ENCODE peak calls at places on chromosomes 5 and 9, in nine cellular contexts. A, I, U, M, F, B, N, K and O are unnamed samples.

GRCh38 chr5:11007251-11007650 is 246.2 kb upstream of the DAP start:
- DNase-seq in A (no peak), I (no peak), U (no peak), M (peak), F (no peak), B (no peak), N (no peak), K (no peak), O (no peak)

GRCh38 chr5:75274486-75274885 is 37.8 kb upstream of the ANKRD31 start:
- DNase-seq in A (no peak), I (no peak), U (no peak), M (no peak), F (no peak), B (no peak), N (no peak), K (no peak), O (no peak)

GRCh38 chr5:162288647-162289296 is 221.2 kb downstream of the GABRG2 start:
- DNase-seq in A (no peak), I (no peak), U (no peak), M (no peak), F (no peak), B (no peak), N (no peak), K (no peak), O (no peak)

GRCh38 chr9:98536542-98537173 is 172.1 kb downstream of the GABBR2 start:
- DNase-seq in A (peak), I (no peak), U (no peak), M (no peak), F (no peak), B (no peak), N (peak), K (no peak), O (no peak)

GRCh38 chr9:98658965-98659364 is 49.8 kb downstream of the GABBR2 start:
- DNase-seq in A (no peak), I (no peak), U (no peak), M (peak), F (no peak), B (no peak), N (no peak), K (no peak), O (no peak)

GRCh38 chr5:126877011-126877410 is 100.1 kb downstream of the LMNB1 start:
- DNase-seq in A (no peak), I (no peak), U (no peak), M (no peak), F (no peak), B (no peak), N (no peak), K (no peak), O (no peak)

GRCh38 chr9:90142580-90142979 is 500.0 kb downstream of the DIRAS2 start:
- DNase-seq in A (peak), I (no peak), U (no peak), M (peak), F (peak), B (peak), N (peak), K (peak), O (no peak)

GRCh38 chr9:111691686-111692329 is 30.4 kb downstream of the GNG10 start:
- DNase-seq in A (peak), I (no peak), U (no peak), M (peak), F (no peak), B (no peak), N (peak), K (peak), O (no peak)

GRCh38 chr9:92293075-92293354 is 482 bp downstream of the IARS1 start:
- DNase-seq in A (no peak), I (no peak), U (no peak), M (no peak), F (no peak), B (no peak), N (peak), K (no peak), O (no peak)

GRCh38 chr9:5043381-5043780 is 58.3 kb downstream of the JAK2 start:
- DNase-seq in A (no peak), I (no peak), U (no peak), M (peak), F (no peak), B (no peak), N (no peak), K (no peak), O (no peak)

GRCh38 chr5:78757269-78758053 is 108.9 kb upstream of the LHFPL2 start:
- DNase-seq in A (peak), I (no peak), U (no peak), M (peak), F (no peak), B (peak), N (peak), K (no peak), O (no peak)

GRCh38 chr9:77161966-77162365 is 15.4 kb upstream of the VPS13A start:
- DNase-seq in A (no peak), I (no peak), U (no peak), M (peak), F (no peak), B (no peak), N (peak), K (no peak), O (no peak)

GRCh38 chr9:708182-708555 is 133.3 kb upstream of the DMRT1 start:
- DNase-seq in A (no peak), I (no peak), U (no peak), M (no peak), F (no peak), B (no peak), N (no peak), K (no peak), O (no peak)

GRCh38 chr9:92180669-92181181 is 65.5 kb upstream of the SPTLC1 start:
- DNase-seq in A (no peak), I (no peak), U (no peak), M (peak), F (no peak), B (no peak), N (peak), K (peak), O (no peak)

GRCh38 chr9:117266855-117267497 is 147.9 kb downstream of the ASTN2 start:
- DNase-seq in A (no peak), I (no peak), U (no peak), M (no peak), F (no peak), B (no peak), N (no peak), K (no peak), O (no peak)

GRCh38 chr9:82597225-82598158 is 465.4 kb downstream of the RASEF start:
- DNase-seq in A (no peak), I (no peak), U (no peak), M (peak), F (no peak), B (no peak), N (no peak), K (no peak), O (peak)

GRCh38 chr9:93680445-93681315 is 104.3 kb downstream of the PHF2 start:
- DNase-seq in A (no peak), I (peak), U (peak), M (no peak), F (no peak), B (no peak), N (no peak), K (no peak), O (peak)

GRCh38 chr5:20215257-20215656 is 227.3 kb upstream of the CDH18 start:
- DNase-seq in A (no peak), I (no peak), U (no peak), M (no peak), F (no peak), B (no peak), N (no peak), K (no peak), O (no peak)

GRCh38 chr5:178424141-178424855 is 165.9 kb downstream of the COL23A1 start:
- DNase-seq in A (no peak), I (no peak), U (no peak), M (no peak), F (no peak), B (no peak), N (no peak), K (no peak), O (no peak)

GRCh38 chr9:112755675-112756074 is 5.1 kb downstream of the SNX30 start:
- DNase-seq in A (no peak), I (no peak), U (no peak), M (peak), F (no peak), B (no peak), N (no peak), K (no peak), O (no peak)

GRCh38 chr5:82396871-82397514 is 118.8 kb upstream of the RPS23 start:
- DNase-seq in A (peak), I (no peak), U (no peak), M (peak), F (no peak), B (peak), N (no peak), K (peak), O (peak)

GRCh38 chr9:107489144-107489673 is 360 bp downstream of the KLF4 start:
- DNase-seq in A (no peak), I (no peak), U (peak), M (peak), F (no peak), B (no peak), N (no peak), K (no peak), O (no peak)

GRCh38 chr9:107487521-107488399 is 1.8 kb downstream of the KLF4 start:
- DNase-seq in A (peak), I (peak), U (peak), M (peak), F (no peak), B (peak), N (peak), K (no peak), O (peak)

GRCh38 chr9:107489687-107490605 is at the start of gene KLF4:
- DNase-seq in A (peak), I (peak), U (peak), M (peak), F (no peak), B (peak), N (peak), K (peak), O (peak)

GRCh38 chr9:107486674-107487520 is 2.7 kb downstream of the KLF4 start:
- DNase-seq in A (no peak), I (peak), U (peak), M (peak), F (no peak), B (no peak), N (no peak), K (no peak), O (no peak)

DNA sequence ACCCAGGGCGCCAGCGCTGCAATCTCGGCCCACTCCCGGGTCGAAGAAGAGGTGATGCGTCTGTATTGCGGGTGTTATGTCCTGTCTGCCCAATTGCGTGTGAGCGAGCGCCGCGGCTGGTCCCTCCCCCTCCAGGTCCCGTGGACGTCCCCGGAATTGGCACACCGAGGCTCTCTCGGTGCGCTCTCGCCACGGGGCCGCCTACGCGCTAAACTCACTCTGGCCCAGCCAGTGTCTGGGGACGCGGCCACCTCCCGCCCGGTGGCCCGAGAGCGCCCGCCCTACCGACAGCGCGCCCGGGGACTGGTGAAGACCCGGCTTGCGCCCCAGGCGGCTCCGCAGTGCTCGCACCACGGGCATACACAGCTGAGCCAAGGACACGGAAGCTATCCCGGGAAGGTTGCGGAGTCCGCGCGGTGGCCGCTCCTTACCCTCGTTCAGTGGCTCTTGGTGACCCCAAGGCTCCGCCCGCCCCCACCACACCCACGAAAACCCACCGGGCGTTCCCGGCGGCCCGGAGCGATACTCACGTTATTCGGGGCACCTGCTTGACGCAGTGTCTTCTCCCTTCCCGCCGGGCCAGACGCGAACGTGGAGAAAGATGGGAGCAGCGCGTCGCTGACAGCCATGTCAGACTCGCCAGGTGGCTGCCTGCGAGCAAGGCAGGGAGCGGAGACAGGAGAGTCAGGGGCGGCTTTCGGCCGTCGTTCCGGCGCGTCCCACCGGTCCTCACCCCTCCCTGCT is 997 bp downstream of the KLF4 start:
- DNase-seq in A (peak), I (peak), U (peak), M (peak), F (no peak), B (peak), N (no peak), K (peak), O (peak)
- TF ChIP-seq CTCF in A (no peak), I (no peak), U (no peak), M (no peak), F (no peak), B (no peak), N (no peak), K (no peak), O (no peak)

DNA sequence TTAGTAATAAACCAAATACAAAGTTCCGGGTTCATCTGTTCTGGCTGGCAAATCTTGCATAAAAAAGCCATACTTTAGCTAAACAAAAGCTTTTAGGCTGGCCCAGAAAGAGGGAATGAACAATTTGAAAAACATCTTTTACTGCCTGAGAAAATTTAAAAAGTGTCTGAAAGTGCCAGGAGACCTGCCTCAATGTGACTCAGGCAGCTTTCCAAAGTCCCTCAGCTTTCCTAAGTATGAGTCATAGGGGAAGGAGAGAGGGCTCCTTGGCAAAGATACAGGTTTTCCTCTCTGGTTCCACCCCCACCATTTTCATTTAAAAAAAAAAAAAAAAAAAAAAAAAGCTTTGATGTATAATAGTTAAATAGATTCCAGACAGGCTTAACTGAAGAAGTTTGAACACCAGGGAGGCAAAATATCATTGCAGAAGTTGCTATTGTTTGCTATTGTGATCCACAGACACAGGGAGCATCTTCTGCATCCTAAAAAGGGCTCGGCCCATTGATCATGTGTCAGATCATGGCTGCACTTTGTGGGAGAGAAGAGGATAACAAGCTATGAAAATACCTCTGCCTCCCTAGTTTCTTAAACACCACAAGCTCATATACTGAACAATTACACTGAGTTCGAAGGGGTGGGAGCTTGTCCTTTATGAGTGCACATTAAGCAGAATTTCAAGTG is 71.5 kb downstream of the MRPS27 start:
- DNase-seq in A (peak), I (no peak), U (no peak), M (peak), F (no peak), B (no peak), N (peak), K (peak), O (peak)
- H3K27ac ChIP-seq in A (peak), I (no peak), U (no peak), M (no peak), F (no peak), B (no peak), N (peak), K (no peak), O (no peak)

DNA sequence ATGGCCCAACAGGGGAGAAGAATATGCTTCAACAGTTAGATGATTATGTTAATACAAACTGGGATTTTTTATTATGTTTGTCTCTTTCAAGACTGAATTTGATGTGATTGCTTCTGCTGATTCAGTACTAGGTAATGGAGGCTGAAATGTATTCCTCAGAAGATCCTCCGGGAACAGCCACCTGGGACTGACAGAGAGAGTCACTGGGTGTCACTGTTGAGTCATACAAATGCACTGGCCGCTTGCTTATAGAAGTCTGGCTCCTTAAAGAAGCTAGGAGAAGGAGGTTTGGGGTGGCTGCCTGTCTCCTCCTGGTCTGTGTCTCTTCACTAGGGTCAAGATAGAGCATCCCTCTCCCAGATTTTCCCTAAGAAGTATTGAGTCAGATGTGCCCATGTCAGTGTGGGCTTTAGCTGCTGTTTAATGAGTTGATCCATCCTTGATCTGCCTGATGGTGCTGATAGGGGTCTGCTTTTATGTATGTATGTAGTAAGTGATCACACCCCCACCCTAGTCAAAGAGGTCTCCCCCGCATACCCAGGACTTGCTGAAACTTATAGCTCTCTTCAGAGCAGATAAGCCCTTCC is 773.4 kb downstream of the BRINP1 start:
- DNase-seq in A (peak), I (no peak), U (no peak), M (peak), F (no peak), B (no peak), N (peak), K (peak), O (peak)
- TF ChIP-seq CTCF in A (peak), I (no peak), U (no peak), M (no peak), F (no peak), B (no peak), N (peak), K (peak), O (peak)

DNA sequence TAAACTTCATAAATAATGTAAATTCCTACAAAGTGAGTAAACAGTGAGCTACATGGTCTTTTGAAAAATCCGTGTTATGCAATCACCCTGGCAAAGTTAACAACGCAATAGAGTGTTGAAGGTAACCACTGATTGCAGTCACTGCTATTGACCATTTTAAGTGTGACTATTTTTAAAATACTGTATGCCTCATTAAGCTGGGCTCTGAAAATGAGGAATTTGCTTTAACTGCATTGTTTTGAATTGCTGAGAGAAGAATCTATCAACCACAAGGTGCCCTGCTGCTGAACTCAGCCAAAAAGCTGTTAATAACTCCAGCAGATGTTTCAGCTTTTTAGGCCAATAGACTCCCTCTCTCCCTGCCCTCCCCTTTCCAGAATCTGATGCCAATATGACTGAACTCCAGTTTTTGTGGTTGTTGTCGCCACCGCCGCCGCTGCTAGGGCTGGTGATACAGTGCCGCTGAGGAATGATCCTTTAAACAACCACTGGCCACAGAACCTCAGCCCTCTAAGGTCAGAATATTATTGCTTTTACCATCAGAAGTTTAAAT is 35.3 kb upstream of the SMARCA2 start:
- DNase-seq in A (no peak), I (no peak), U (no peak), M (peak), F (no peak), B (peak), N (no peak), K (peak), O (no peak)
- H3K27ac ChIP-seq in A (no peak), I (no peak), U (no peak), M (no peak), F (no peak), B (no peak), N (no peak), K (no peak), O (peak)

GRCh38 chr9:100465765-100466164 is 7.2 kb upstream of the TMEFF1 start:
- DNase-seq in A (no peak), I (no peak), U (no peak), M (no peak), F (no peak), B (no peak), N (no peak), K (no peak), O (no peak)

GRCh38 chr9:100468041-100468440 is 4.9 kb upstream of the TMEFF1 start:
- DNase-seq in A (no peak), I (no peak), U (no peak), M (no peak), F (no peak), B (no peak), N (no peak), K (no peak), O (no peak)

GRCh38 chr9:100466171-100466827 is 6.7 kb upstream of the TMEFF1 start:
- DNase-seq in A (no peak), I (no peak), U (no peak), M (peak), F (no peak), B (no peak), N (no peak), K (no peak), O (no peak)

GRCh38 chr9:100465270-100465669 is 7.7 kb upstream of the TMEFF1 start:
- DNase-seq in A (no peak), I (no peak), U (no peak), M (no peak), F (no peak), B (no peak), N (no peak), K (no peak), O (no peak)

GRCh38 chr9:100466828-100467220 is 6.1 kb upstream of the TMEFF1 start:
- DNase-seq in A (no peak), I (no peak), U (no peak), M (no peak), F (no peak), B (no peak), N (no peak), K (no peak), O (no peak)
- TF ChIP-seq CTCF in A (no peak), I (no peak), U (no peak), M (no peak), F (no peak), B (no peak), N (no peak), K (no peak), O (no peak)

DNA sequence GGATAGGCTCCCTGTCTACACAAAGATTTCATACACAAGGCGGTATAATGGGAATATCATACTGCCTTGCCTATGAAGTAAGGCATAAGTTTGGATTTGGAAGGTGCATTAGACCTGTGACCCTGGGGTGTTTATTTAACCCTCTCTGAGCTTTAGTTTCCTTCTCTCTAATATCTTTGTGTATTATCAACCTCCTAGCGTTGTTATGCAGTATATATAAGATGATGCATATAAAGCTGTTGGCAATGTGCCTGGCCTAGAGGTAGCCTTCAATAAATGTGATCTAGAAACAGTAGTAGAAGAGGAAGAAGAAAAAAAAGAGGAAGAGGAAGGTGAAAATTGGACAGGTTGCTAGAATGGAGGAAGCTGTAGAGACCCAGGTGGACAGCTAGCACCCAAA is 311.6 kb upstream of the CLINT1 start:
- DNase-seq in A (no peak), I (no peak), U (no peak), M (no peak), F (no peak), B (no peak), N (no peak), K (no peak), O (no peak)
- H3K27ac ChIP-seq in A (no peak), I (no peak), U (no peak), M (no peak), F (no peak), B (no peak), N (no peak), K (no peak), O (no peak)

GRCh38 chr9:86275962-86276361 is 6.4 kb downstream of the ISCA1 start:
- DNase-seq in A (peak), I (no peak), U (no peak), M (no peak), F (no peak), B (no peak), N (no peak), K (no peak), O (no peak)
- TF ChIP-seq CTCF in A (no peak), I (no peak), U (no peak), M (peak), F (no peak), B (no peak), N (peak), K (no peak), O (no peak)